ENCODE peak calls at places on chromosomes 13 and 19, in five cellular contexts. One of them, this sample, is unnamed.

GRCh38 chr13:113672002-113672651 is 5.1 kb downstream of the GRK1 start:
- DNase-seq in testis: no peak
- DNase-seq in stomach: no peak
- DNase-seq in right lobe of liver: peak
- DNase-seq in tibial nerve: peak
- DNase-seq in this sample: no peak

GRCh38 chr19:1646931-1647663 is 5.3 kb downstream of the TCF3 start:
- DNase-seq in testis: no peak
- DNase-seq in stomach: no peak
- DNase-seq in right lobe of liver: no peak
- DNase-seq in tibial nerve: no peak
- DNase-seq in this sample: no peak

GRCh38 chr13:38900188-38900587 is 90.4 kb downstream of the STOML3 start:
- DNase-seq in testis: no peak
- DNase-seq in stomach: no peak
- DNase-seq in right lobe of liver: no peak
- DNase-seq in tibial nerve: no peak
- DNase-seq in this sample: no peak

GRCh38 chr19:6610934-6611370 is 20.0 kb upstream of the CD70 start:
- DNase-seq in testis: no peak
- DNase-seq in stomach: no peak
- DNase-seq in right lobe of liver: no peak
- DNase-seq in tibial nerve: no peak
- DNase-seq in this sample: no peak

GRCh38 chr13:65090191-65090590 is 2139.9 kb downstream of the PCDH9 start:
- DNase-seq in testis: no peak
- DNase-seq in stomach: no peak
- DNase-seq in right lobe of liver: no peak
- DNase-seq in tibial nerve: no peak
- DNase-seq in this sample: no peak

GRCh38 chr19:49799271-49799797 is 13.8 kb downstream of the FUZ start:
- DNase-seq in testis: no peak
- DNase-seq in stomach: no peak
- DNase-seq in right lobe of liver: no peak
- DNase-seq in tibial nerve: no peak
- DNase-seq in this sample: no peak

GRCh38 chr13:70585109-70585508 is 476.9 kb upstream of the KLHL1 start:
- DNase-seq in testis: no peak
- DNase-seq in stomach: no peak
- DNase-seq in right lobe of liver: no peak
- DNase-seq in tibial nerve: no peak
- DNase-seq in this sample: no peak

GRCh38 chr19:344625-345319 is at the start of gene MIER2:
- DNase-seq in testis: peak
- DNase-seq in stomach: peak
- DNase-seq in right lobe of liver: peak
- DNase-seq in tibial nerve: peak
- DNase-seq in this sample: peak

GRCh38 chr13:99647593-99647980 is 146.3 kb downstream of the TM9SF2 start:
- DNase-seq in testis: no peak
- DNase-seq in stomach: no peak
- DNase-seq in right lobe of liver: no peak
- DNase-seq in tibial nerve: no peak
- DNase-seq in this sample: no peak

GRCh38 chr13:30551194-30551593 is 66.5 kb upstream of the USPL1 start:
- DNase-seq in testis: no peak
- DNase-seq in stomach: no peak
- DNase-seq in right lobe of liver: no peak
- DNase-seq in tibial nerve: no peak
- DNase-seq in this sample: no peak

GRCh38 chr19:4233282-4233853 is 4.0 kb downstream of the EBI3 start:
- DNase-seq in testis: peak
- DNase-seq in stomach: peak
- DNase-seq in right lobe of liver: no peak
- DNase-seq in tibial nerve: no peak
- DNase-seq in this sample: peak

GRCh38 chr19:4229179-4229931 is at the start of gene EBI3:
- DNase-seq in testis: peak
- DNase-seq in stomach: no peak
- DNase-seq in right lobe of liver: no peak
- DNase-seq in tibial nerve: no peak
- DNase-seq in this sample: no peak

GRCh38 chr19:4234862-4235201 is 5.5 kb downstream of the EBI3 start:
- DNase-seq in testis: no peak
- DNase-seq in stomach: no peak
- DNase-seq in right lobe of liver: no peak
- DNase-seq in tibial nerve: no peak
- DNase-seq in this sample: no peak

GRCh38 chr19:4234142-4234861 is 5.0 kb downstream of the EBI3 start:
- DNase-seq in testis: no peak
- DNase-seq in stomach: no peak
- DNase-seq in right lobe of liver: no peak
- DNase-seq in tibial nerve: no peak
- DNase-seq in this sample: no peak

DNA sequence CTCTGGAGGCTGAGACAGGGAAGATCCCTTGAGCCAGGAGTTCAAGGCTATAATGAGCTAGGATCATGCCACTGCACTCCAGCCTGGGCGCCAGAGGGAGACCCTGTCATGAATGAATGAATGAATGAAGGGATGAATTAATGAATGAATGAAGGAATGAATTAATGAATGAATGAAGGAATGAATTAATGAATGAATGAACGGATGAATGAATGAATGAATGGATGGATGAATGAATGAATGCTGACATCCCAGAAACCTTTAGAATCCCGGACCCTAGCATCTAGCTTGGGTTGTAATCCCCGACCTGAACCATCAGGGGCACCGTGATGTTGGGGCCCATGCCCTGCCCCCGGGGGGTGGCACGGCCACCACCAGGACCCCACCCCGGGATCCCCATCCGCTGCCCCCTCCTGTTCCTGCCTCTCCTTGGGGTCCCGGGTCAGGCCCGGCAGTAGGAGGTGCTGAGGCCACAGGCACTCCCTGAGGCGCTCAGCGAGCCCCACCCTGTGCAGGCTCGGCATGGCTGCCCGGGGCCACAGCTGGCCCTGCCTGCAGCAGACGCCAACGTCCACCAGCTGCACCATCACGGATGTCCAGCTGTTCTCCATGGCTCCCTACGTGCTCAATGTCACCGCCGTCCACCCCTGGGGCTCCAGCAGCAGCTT is 3.4 kb downstream of the EBI3 start:
- DNase-seq in testis: no peak
- DNase-seq in stomach: no peak
- DNase-seq in right lobe of liver: no peak
- DNase-seq in tibial nerve: no peak
- DNase-seq in this sample: no peak
- H3K4me3 ChIP-seq in testis: no peak
- H3K4me3 ChIP-seq in stomach: no peak
- H3K4me3 ChIP-seq in right lobe of liver: no peak
- H3K4me3 ChIP-seq in tibial nerve: no peak
- H3K4me3 ChIP-seq in this sample: no peak

GRCh38 chr19:34359140-34359953 is 5.6 kb upstream of the GPI start:
- DNase-seq in testis: peak
- DNase-seq in stomach: peak
- DNase-seq in right lobe of liver: peak
- DNase-seq in tibial nerve: peak
- DNase-seq in this sample: peak
- TF ChIP-seq POLR2A in testis: no peak
- TF ChIP-seq POLR2A in stomach: no peak
- TF ChIP-seq POLR2A in right lobe of liver: peak
- TF ChIP-seq POLR2A in tibial nerve: no peak
- TF ChIP-seq POLR2A in this sample: no peak

GRCh38 chr19:29590278-29590677 is 15.8 kb upstream of the POP4 start:
- DNase-seq in testis: no peak
- DNase-seq in stomach: no peak
- DNase-seq in right lobe of liver: no peak
- DNase-seq in tibial nerve: no peak
- DNase-seq in this sample: no peak
- TF ChIP-seq CTCF in testis: no peak
- TF ChIP-seq CTCF in stomach: no peak
- TF ChIP-seq CTCF in right lobe of liver: no peak
- TF ChIP-seq CTCF in tibial nerve: no peak
- TF ChIP-seq CTCF in this sample: no peak

GRCh38 chr19:10474962-10475451 is 28.1 kb downstream of the KEAP1 start:
- DNase-seq in testis: no peak
- DNase-seq in stomach: no peak
- DNase-seq in right lobe of liver: no peak
- DNase-seq in tibial nerve: no peak
- DNase-seq in this sample: no peak

GRCh38 chr19:10468133-10468532 is 35.0 kb downstream of the KEAP1 start:
- DNase-seq in testis: no peak
- DNase-seq in stomach: no peak
- DNase-seq in right lobe of liver: no peak
- DNase-seq in tibial nerve: no peak
- DNase-seq in this sample: no peak

GRCh38 chr19:10478476-10478875 is 24.7 kb downstream of the KEAP1 start:
- DNase-seq in testis: no peak
- DNase-seq in stomach: no peak
- DNase-seq in right lobe of liver: no peak
- DNase-seq in tibial nerve: no peak
- DNase-seq in this sample: no peak

GRCh38 chr19:10471909-10472308 is 31.2 kb downstream of the KEAP1 start:
- DNase-seq in testis: no peak
- DNase-seq in stomach: no peak
- DNase-seq in right lobe of liver: no peak
- DNase-seq in tibial nerve: no peak
- DNase-seq in this sample: no peak

DNA sequence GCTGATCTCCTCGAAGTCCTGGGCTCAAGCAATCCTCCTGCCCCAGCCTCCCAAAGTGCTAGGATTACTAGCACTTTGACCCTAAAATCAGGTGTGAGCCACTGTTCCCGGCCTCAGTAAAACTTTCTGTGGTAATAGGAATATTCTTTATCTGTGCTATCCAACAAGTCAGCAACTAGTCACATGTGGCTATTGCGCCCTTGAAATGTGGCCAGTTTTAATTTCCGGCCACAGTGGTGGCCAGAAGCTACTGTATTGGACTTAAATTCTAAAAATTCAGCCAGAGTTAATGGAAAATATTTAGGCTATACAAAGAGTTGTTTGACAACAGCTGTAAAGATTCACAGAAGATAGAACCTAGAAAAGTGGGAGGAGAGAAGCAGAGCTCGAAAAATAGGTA is 30.0 kb downstream of the KEAP1 start:
- DNase-seq in testis: no peak
- DNase-seq in stomach: no peak
- DNase-seq in right lobe of liver: no peak
- DNase-seq in tibial nerve: no peak
- DNase-seq in this sample: no peak
- H3K4me3 ChIP-seq in testis: no peak
- H3K4me3 ChIP-seq in stomach: no peak
- H3K4me3 ChIP-seq in right lobe of liver: no peak
- H3K4me3 ChIP-seq in tibial nerve: no peak
- H3K4me3 ChIP-seq in this sample: no peak

DNA sequence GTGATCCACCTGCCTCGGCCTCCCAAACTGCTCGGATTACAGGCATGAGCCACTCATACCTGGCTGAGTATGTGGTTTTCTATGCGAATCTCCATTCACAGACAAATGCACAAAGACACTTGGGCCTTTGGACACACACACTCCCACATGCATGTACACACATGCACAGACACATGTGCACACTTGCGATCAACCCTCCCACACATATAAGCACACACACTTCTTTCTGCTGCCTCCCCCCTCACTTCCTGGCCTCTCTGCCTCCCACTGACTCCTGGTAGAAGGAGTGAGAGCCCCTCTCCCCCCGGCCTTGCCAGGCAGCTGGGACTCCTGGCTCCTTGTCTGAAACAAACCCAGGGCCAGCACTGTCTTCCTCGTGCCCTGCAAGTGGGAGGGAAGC is 29.3 kb upstream of the PLEKHF1 start:
- DNase-seq in testis: no peak
- DNase-seq in stomach: no peak
- DNase-seq in right lobe of liver: no peak
- DNase-seq in tibial nerve: no peak
- DNase-seq in this sample: no peak
- TF ChIP-seq POLR2A in testis: no peak
- TF ChIP-seq POLR2A in stomach: no peak
- TF ChIP-seq POLR2A in right lobe of liver: no peak
- TF ChIP-seq POLR2A in tibial nerve: no peak
- TF ChIP-seq POLR2A in this sample: no peak

GRCh38 chr19:2665103-2665502 is 37.4 kb downstream of the GNG7 start:
- DNase-seq in testis: no peak
- DNase-seq in stomach: no peak
- DNase-seq in right lobe of liver: no peak
- DNase-seq in tibial nerve: no peak
- DNase-seq in this sample: no peak

GRCh38 chr19:2659856-2660432 is 42.5 kb downstream of the GNG7 start:
- DNase-seq in testis: no peak
- DNase-seq in stomach: no peak
- DNase-seq in right lobe of liver: no peak
- DNase-seq in tibial nerve: no peak
- DNase-seq in this sample: no peak

GRCh38 chr19:2666344-2666994 is 36.0 kb downstream of the GNG7 start:
- DNase-seq in testis: no peak
- DNase-seq in stomach: no peak
- DNase-seq in right lobe of liver: no peak
- DNase-seq in tibial nerve: no peak
- DNase-seq in this sample: no peak

GRCh38 chr19:2663920-2664571 is 38.4 kb downstream of the GNG7 start:
- DNase-seq in testis: peak
- DNase-seq in stomach: peak
- DNase-seq in right lobe of liver: no peak
- DNase-seq in tibial nerve: no peak
- DNase-seq in this sample: no peak

GRCh38 chr19:2661615-2662014 is 40.9 kb downstream of the GNG7 start:
- DNase-seq in testis: no peak
- DNase-seq in stomach: no peak
- DNase-seq in right lobe of liver: no peak
- DNase-seq in tibial nerve: no peak
- DNase-seq in this sample: no peak
- TF ChIP-seq CTCF in testis: no peak
- TF ChIP-seq CTCF in stomach: no peak
- TF ChIP-seq CTCF in right lobe of liver: no peak
- TF ChIP-seq CTCF in tibial nerve: no peak
- TF ChIP-seq CTCF in this sample: no peak

GRCh38 chr19:52200044-52200443 is 10.2 kb downstream of the PPP2R1A start:
- DNase-seq in testis: peak
- DNase-seq in stomach: no peak
- DNase-seq in right lobe of liver: no peak
- DNase-seq in tibial nerve: no peak
- DNase-seq in this sample: no peak
- H3K4me3 ChIP-seq in testis: no peak
- H3K4me3 ChIP-seq in stomach: no peak
- H3K4me3 ChIP-seq in right lobe of liver: no peak
- H3K4me3 ChIP-seq in tibial nerve: no peak
- H3K4me3 ChIP-seq in this sample: no peak

GRCh38 chr13:36789730-36790129 is 29.3 kb upstream of the RFXAP start:
- DNase-seq in testis: no peak
- DNase-seq in stomach: no peak
- DNase-seq in right lobe of liver: no peak
- DNase-seq in tibial nerve: no peak
- DNase-seq in this sample: no peak
- TF ChIP-seq POLR2A in testis: no peak
- TF ChIP-seq POLR2A in stomach: no peak
- TF ChIP-seq POLR2A in right lobe of liver: no peak
- TF ChIP-seq POLR2A in tibial nerve: no peak
- TF ChIP-seq POLR2A in this sample: no peak

DNA sequence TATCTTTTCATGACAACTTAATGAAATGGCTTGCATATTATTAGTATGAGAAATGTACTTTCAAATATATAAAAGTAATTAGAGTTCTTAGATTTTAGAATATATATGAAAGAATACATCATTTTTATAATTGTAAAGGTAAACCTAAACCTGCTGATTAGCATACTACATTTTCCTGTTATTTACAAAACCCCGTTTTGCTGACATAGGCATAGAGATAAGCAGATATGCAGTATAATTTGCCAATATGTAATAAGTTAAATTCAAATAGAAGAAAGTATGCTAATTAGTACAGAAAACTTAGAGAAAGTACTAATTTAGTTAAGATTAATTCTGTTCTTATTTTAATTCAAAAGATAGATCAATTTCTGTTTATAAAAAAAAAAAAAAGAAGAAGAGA is 21.5 kb downstream of the MAB21L1 start:
- DNase-seq in testis: no peak
- DNase-seq in stomach: no peak
- DNase-seq in right lobe of liver: no peak
- DNase-seq in tibial nerve: no peak
- DNase-seq in this sample: no peak
- TF ChIP-seq CTCF in testis: no peak
- TF ChIP-seq CTCF in stomach: no peak
- TF ChIP-seq CTCF in right lobe of liver: no peak
- TF ChIP-seq CTCF in tibial nerve: no peak
- TF ChIP-seq CTCF in this sample: no peak

This sample was measured in Peyer's patch.